ENCODE peak calls at places on chromosomes 6 and 20, in eight cellular contexts. W, A, C, O, U, R, X and N are unnamed samples.

GRCh38 chr6:150993253-150993652 is 127.8 kb downstream of the MTHFD1L start:
- DNase-seq in W (no peak), A (no peak), C (no peak), O (no peak), U (no peak), R (no peak), X (no peak), N (no peak)

GRCh38 chr20:38299963-38300362 is 4.0 kb upstream of the BPI start:
- DNase-seq in W (no peak), A (no peak), C (no peak), O (no peak), U (no peak), R (no peak), X (peak), N (no peak)

GRCh38 chr20:46341374-46342044 is 33.2 kb upstream of the CDH22 start:
- DNase-seq in W (no peak), A (no peak), C (no peak), O (no peak), U (no peak), R (no peak), X (no peak), N (no peak)

GRCh38 chr20:25421107-25421506 is 13.6 kb downstream of the GINS1 start:
- DNase-seq in W (no peak), A (no peak), C (no peak), O (no peak), U (no peak), R (no peak), X (no peak), N (no peak)

GRCh38 chr6:113318553-113318952 is 538.6 kb upstream of the MARCKS start:
- DNase-seq in W (no peak), A (peak), C (no peak), O (peak), U (no peak), R (no peak), X (no peak), N (no peak)

GRCh38 chr6:7166410-7167293 is 58.9 kb downstream of the RREB1 start:
- DNase-seq in W (no peak), A (peak), C (no peak), O (peak), U (no peak), R (no peak), X (no peak), N (no peak)

GRCh38 chr20:45347297-45347935 is 808 bp downstream of the SDC4 start:
- DNase-seq in W (no peak), A (no peak), C (peak), O (no peak), U (no peak), R (no peak), X (no peak), N (no peak)

GRCh38 chr20:19440660-19441527 is 228.5 kb downstream of the SLC24A3 start:
- DNase-seq in W (no peak), A (no peak), C (no peak), O (no peak), U (no peak), R (no peak), X (no peak), N (no peak)

GRCh38 chr20:20034486-20034885 is 17.3 kb downstream of the NAA20 start:
- DNase-seq in W (no peak), A (no peak), C (peak), O (no peak), U (no peak), R (no peak), X (no peak), N (no peak)

GRCh38 chr6:42689371-42689770 is 33.0 kb downstream of the PRPH2 start:
- DNase-seq in W (no peak), A (no peak), C (no peak), O (no peak), U (no peak), R (no peak), X (no peak), N (no peak)

GRCh38 chr6:102701019-102701418 is 1307.5 kb downstream of the GRIK2 start:
- DNase-seq in W (no peak), A (no peak), C (no peak), O (no peak), U (no peak), R (no peak), X (no peak), N (no peak)

GRCh38 chr6:170057961-170058877 is 232.7 kb downstream of the DLL1 start:
- DNase-seq in W (no peak), A (no peak), C (no peak), O (no peak), U (no peak), R (no peak), X (no peak), N (no peak)

GRCh38 chr20:51021067-51022025 is 1.6 kb downstream of the KCNG1 start:
- DNase-seq in W (no peak), A (no peak), C (peak), O (peak), U (no peak), R (no peak), X (no peak), N (peak)